ENCODE peak calls at places on chromosomes 12 and 14, in five cellular contexts. N is sigmoid colon, T is H1, B is AG04450, A is heart left ventricle. C is an unnamed sample.

GRCh38 chr14:75820761-75821160 is 159.7 kb downstream of the TTLL5 start:
- DNase-seq in A (no peak), N (no peak), T (no peak), B (no peak), C (no peak)

GRCh38 chr14:74035556-74035955 is 16.4 kb downstream of the BBOF1 start:
- DNase-seq in B (no peak), T (no peak), N (no peak), A (no peak), C (no peak)

GRCh38 chr12:109393437-109394345 is 46.0 kb downstream of the MYO1H start:
- DNase-seq in N (peak; percentile 68), B (peak; percentile 16), T (no peak), A (no peak), C (peak; percentile 17)

GRCh38 chr12:24473097-24473496 is 475.8 kb downstream of the BCAT1 start:
- DNase-seq in T (no peak), N (no peak), B (no peak), A (no peak), C (no peak)

GRCh38 chr12:51222461-51222860 is 4.6 kb upstream of the POU6F1 start:
- DNase-seq in T (no peak), A (no peak), B (no peak), N (no peak), C (no peak)

GRCh38 chr12:68896881-68897540 is 36.0 kb downstream of the CPM start:
- DNase-seq in B (no peak), T (no peak), A (no peak), N (no peak), C (no peak)

GRCh38 chr12:94123127-94123526 is 25.2 kb upstream of the PLXNC1 start:
- DNase-seq in A (no peak), T (no peak), N (no peak), B (no peak), C (no peak)

GRCh38 chr12:132807295-132808222 is 21.1 kb downstream of the GOLGA3 start:
- DNase-seq in B (no peak), N (no peak), T (no peak), A (no peak), C (no peak)

GRCh38 chr14:24369463-24369862 is 1.5 kb downstream of the NFATC4 start:
- DNase-seq in A (no peak), T (no peak), B (no peak), N (no peak), C (no peak)

GRCh38 chr12:54331-54730 is 12.2 kb upstream of the IQSEC3 start:
- DNase-seq in B (no peak), N (no peak), T (no peak), A (no peak), C (no peak)

GRCh38 chr14:71339650-71340415 is 432.6 kb downstream of the PCNX1 start:
- DNase-seq in T (no peak), A (no peak), N (no peak), B (no peak), C (no peak)
- H3K27ac ChIP-seq in T (no peak overlapping the region), A (no peak overlapping the region), N (no peak overlapping the region), B (no peak overlapping the region), C (no peak overlapping the region)

DNA sequence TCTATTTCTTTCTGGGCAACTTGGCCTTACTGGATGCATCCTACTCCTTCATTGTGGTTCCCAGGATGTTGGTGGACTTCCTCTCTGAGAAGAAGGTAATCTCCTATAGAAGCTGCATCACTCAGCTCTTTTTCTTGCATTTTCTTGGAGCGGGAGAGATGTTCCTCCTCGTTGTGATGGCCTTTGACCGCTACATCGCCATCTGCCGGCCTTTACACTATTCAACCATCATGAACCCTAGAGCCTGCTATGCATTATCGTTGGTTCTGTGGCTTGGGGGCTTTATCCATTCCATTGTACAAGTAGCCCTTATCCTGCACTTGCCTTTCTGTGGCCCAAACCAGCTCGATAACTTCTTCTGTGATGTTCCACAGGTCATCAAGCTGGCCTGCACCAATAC is 5.3 kb downstream of the OR4N5 start:
- DNase-seq in T (no peak), A (no peak), B (no peak), N (no peak), C (no peak)
- TF ChIP-seq CTCF in T (no peak), A (no peak), B (no peak), N (no peak), C (no peak)

DNA sequence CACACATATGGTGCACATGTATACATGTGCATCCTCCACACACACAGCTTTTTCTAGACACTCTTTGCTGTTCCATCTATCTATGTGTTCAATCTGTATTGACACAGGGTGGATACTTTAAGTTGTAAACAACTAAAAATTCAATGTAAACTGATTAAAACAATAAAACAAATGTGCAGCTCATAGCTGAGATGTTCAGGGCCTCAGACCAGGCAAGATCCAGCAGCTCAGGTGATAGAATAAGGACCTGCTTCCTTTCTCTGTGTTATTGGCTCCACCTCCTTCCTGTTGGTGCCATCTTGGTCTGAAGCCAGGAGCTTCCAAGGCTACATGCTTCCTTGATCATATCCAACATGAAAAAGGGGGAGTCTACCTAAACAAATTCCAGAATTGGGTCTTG is 158.1 kb upstream of the RFLNA start:
- DNase-seq in T (no peak), B (no peak), N (no peak), A (no peak), C (no peak)
- H3K9me3 ChIP-seq in T (peaks cover 6% of the 10 kb centered on the region), B (peaks cover 6% of the 10 kb centered on the region), N (no peaks in the 10 kb centered on the region), A (no peaks in the 10 kb centered on the region), C (peaks cover 5% of the 10 kb centered on the region)

DNA sequence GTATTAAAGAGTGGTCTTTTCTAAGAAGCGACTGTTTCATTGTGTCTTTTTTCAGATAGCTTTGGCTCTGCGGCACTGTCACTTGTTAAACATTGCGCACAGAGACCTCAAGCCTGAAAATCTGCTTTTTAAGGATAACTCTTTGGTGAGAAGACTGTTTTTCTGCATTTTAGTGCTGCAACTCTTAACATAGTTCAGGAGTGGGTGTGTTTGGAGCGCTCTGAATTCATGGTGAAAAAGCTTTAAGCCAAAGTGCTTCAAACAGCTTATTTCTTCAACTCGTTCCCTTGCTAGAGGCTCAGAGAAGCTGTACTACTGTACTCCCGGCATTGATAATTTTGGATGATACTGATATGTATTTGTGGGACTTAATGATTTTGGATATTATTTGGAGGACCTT is 28.2 kb downstream of the MAPKAPK5 start:
- DNase-seq in T (no peak), B (no peak), N (no peak), A (no peak), C (no peak)
- H3K27ac ChIP-seq in T (no peak overlapping the region), B (no peak overlapping the region), N (no peak overlapping the region), A (no peak overlapping the region), C (no peak overlapping the region)

GRCh38 chr14:79809849-79810612 is 401.3 kb downstream of the DIO2 start:
- DNase-seq in T (no peak), B (no peak), A (no peak), N (no peak), C (no peak)
- TF ChIP-seq CTCF in T (peak; percentile 12), B (peak; percentile 28), A (no peak), N (no peak), C (no peak)

C was measured in CD4-positive, alpha-beta T cell.